ENCODE peak calls at places on chromosomes 1 and 21, in four cellular contexts. X, S, M and G are unnamed samples.

GRCh38 chr21:42521805-42522204 is 8.2 kb downstream of the SLC37A1 start:
- DNase-seq in S (no peak), X (no peak), M (no peak), G (no peak)

GRCh38 chr1:109275706-109276345 is 7.1 kb downstream of the PSRC1 start:
- DNase-seq in M (no peak), S (no peak), X (peak), G (no peak)

GRCh38 chr1:17671314-17671705 is 83.8 kb upstream of the ACTL8 start:
- DNase-seq in M (no peak), X (no peak), S (no peak), G (no peak)

GRCh38 chr1:30419831-30420230 is 303.6 kb downstream of the MATN1 start:
- DNase-seq in M (no peak), X (no peak), S (no peak), G (peak)

GRCh38 chr1:212489284-212489859 is 56.7 kb downstream of the NENF start:
- DNase-seq in X (no peak), S (no peak), M (no peak), G (no peak)

GRCh38 chr1:202159534-202160371 is 649 bp downstream of the PTPN7 start:
- DNase-seq in S (peak), X (no peak), M (no peak), G (no peak)

GRCh38 chr1:87906078-87906477 is 577.4 kb downstream of the LMO4 start:
- DNase-seq in M (no peak), X (no peak), S (no peak), G (no peak)

GRCh38 chr1:200954434-200954833 is 59.7 kb downstream of the INAVA start:
- DNase-seq in S (no peak), X (no peak), M (no peak), G (no peak)

GRCh38 chr21:37681711-37682110 is 234.5 kb downstream of the KCNJ6 start:
- DNase-seq in M (no peak), S (no peak), X (no peak), G (no peak)

GRCh38 chr1:82446251-82446650 is 645.5 kb downstream of the ADGRL2 start:
- DNase-seq in M (no peak), X (no peak), S (no peak), G (no peak)

GRCh38 chr1:37620707-37621106 is 14.0 kb downstream of the RSPO1 start:
- DNase-seq in X (no peak), M (no peak), S (no peak), G (no peak)

GRCh38 chr1:84078108-84078823 is 65.8 kb upstream of the PRKACB start:
- DNase-seq in X (peak), M (no peak), S (peak), G (peak)

GRCh38 chr1:172727956-172728603 is 69.2 kb downstream of the FASLG start:
- DNase-seq in S (peak), M (no peak), X (no peak), G (no peak)

GRCh38 chr21:23811802-23812201 is 1795.5 kb downstream of the MRPL39 start:
- DNase-seq in M (no peak), X (no peak), S (no peak), G (no peak)

GRCh38 chr1:9529190-9529589 is 10.1 kb upstream of the SLC25A33 start:
- DNase-seq in M (no peak), X (no peak), S (no peak), G (no peak)

GRCh38 chr21:43757601-43758000 is 18.5 kb downstream of the CSTB start:
- DNase-seq in X (no peak), M (no peak), S (no peak), G (no peak)

GRCh38 chr1:226349801-226350503 is 41.0 kb upstream of the LIN9 start:
- DNase-seq in X (no peak), S (no peak), M (peak), G (no peak)

GRCh38 chr1:8040586-8040985 is 14.5 kb upstream of the ERRFI1 start:
- DNase-seq in X (peak), S (no peak), M (peak), G (no peak)

GRCh38 chr1:227316941-227317540 is 1.3 kb downstream of the CDC42BPA start:
- DNase-seq in X (no peak), M (no peak), S (no peak), G (no peak)

GRCh38 chr1:238690415-238690814 is 696.0 kb upstream of the CHRM3 start:
- DNase-seq in S (no peak), M (no peak), X (no peak), G (no peak)

GRCh38 chr1:49627781-49628180 is 396.0 kb downstream of the AGBL4 start:
- DNase-seq in M (no peak), S (no peak), X (no peak), G (no peak)

GRCh38 chr21:34986561-34987533 is 62.3 kb downstream of the RUNX1 start:
- DNase-seq in X (no peak), M (no peak), S (no peak), G (no peak)
- TF ChIP-seq CTCF in X (no peak), M (no peak), S (no peak), G (no peak)

GRCh38 chr1:46446646-46447498 is 42.8 kb upstream of the DMBX1 start:
- DNase-seq in M (peak), S (peak), X (peak), G (peak)

GRCh38 chr1:46448109-46448911 is 41.3 kb upstream of the DMBX1 start:
- DNase-seq in X (no peak), M (no peak), S (no peak), G (peak)

GRCh38 chr1:46447499-46448108 is 42.0 kb upstream of the DMBX1 start:
- DNase-seq in M (no peak), X (no peak), S (no peak), G (no peak)

GRCh38 chr1:46444466-46444865 is 45.2 kb upstream of the DMBX1 start:
- DNase-seq in X (no peak), S (no peak), M (no peak), G (no peak)

DNA sequence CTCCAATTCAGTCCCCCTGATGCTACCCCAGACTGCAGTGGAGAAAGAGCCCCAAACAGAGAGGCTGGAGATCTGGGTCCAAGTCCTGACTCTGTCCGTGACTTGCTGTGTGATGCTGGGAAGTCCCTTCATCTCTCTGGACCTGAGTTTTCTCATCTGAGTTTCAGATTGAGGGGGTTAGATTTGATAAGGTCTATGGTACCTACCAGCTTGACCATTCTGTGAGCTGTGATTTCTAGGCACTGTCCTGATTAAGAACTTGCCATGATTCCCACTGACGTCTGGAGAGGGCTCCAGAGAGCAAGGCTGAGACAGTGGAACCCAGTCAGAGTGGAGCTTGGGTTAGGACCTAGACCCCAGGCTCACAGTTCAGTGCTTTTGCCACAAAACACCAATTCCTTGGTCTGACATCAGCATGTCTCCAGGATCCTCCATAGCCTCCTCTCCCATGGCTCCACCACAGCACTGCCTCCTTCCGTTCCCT is 43.8 kb upstream of the DMBX1 start:
- DNase-seq in M (no peak), S (no peak), X (no peak), G (no peak)
- TF ChIP-seq CTCF in M (no peak), S (peak), X (no peak), G (no peak)

DNA sequence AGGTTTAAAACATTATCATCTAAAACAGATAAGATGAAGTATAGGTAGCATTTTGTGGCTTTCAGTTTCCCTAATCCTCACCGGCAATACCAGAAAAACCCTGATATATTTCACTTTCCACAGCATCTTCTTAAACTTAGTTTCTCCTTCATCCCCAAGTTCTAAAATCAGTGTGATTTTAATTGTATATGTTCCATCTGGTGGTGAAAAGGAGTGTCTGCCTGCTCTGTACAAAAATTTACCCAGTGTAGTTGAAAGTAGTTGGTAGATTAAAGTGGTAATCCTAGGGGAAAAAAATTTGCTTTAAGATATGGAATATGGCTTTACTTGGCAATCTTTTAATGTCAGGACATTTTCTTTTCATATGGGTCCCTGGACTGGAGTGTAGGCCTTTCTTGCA is 74.3 kb downstream of the CEP350 start:
- DNase-seq in X (no peak), S (no peak), M (no peak), G (no peak)
- TF ChIP-seq CTCF in X (no peak), S (peak), M (no peak), G (no peak)

GRCh38 chr1:91829293-91830153 is 56.4 kb downstream of the TGFBR3 start:
- DNase-seq in M (no peak), S (no peak), X (no peak), G (no peak)

GRCh38 chr1:91831132-91831930 is 54.6 kb downstream of the TGFBR3 start:
- DNase-seq in S (no peak), M (no peak), X (no peak), G (no peak)

GRCh38 chr1:91828583-91829281 is 57.2 kb downstream of the TGFBR3 start:
- DNase-seq in X (no peak), S (no peak), M (no peak), G (no peak)

GRCh38 chr1:91828007-91828321 is 58.0 kb downstream of the TGFBR3 start:
- DNase-seq in X (no peak), M (no peak), S (no peak), G (no peak)

GRCh38 chr1:91830242-91831131 is 55.5 kb downstream of the TGFBR3 start:
- DNase-seq in X (peak), S (no peak), M (no peak), G (no peak)
- TF ChIP-seq CTCF in X (peak), S (no peak), M (no peak), G (no peak)